ENCODE peak calls at places on chromosome 6, in ten cellular contexts. One of them, this sample, is unnamed. For H3K4me1, the result is how much of the 10 kb centered on the place peaks cover.

GRCh38 chr6:142796571-142796970 is 148.4 kb downstream of the HIVEP2 start:
- DNase-seq in psoas muscle: no peak
- DNase-seq in uterus: no peak
- DNase-seq in left ventricle myocardium inferior: no peak
- DNase-seq in neural progenitor cell: no peak
- DNase-seq in adrenal gland: no peak
- DNase-seq in heart left ventricle: no peak
- DNase-seq in transverse colon: no peak
- DNase-seq in fibroblast of lung: peak
- DNase-seq in cardiac muscle cell: peak
- DNase-seq in this sample: no peak

GRCh38 chr6:66735106-66735890 is 1028.3 kb upstream of the EYS start:
- DNase-seq in psoas muscle: no peak
- DNase-seq in left ventricle myocardium inferior: no peak
- DNase-seq in cardiac muscle cell: peak
- DNase-seq in transverse colon: no peak
- DNase-seq in adrenal gland: no peak
- DNase-seq in uterus: no peak
- DNase-seq in fibroblast of lung: peak
- DNase-seq in heart left ventricle: no peak
- DNase-seq in neural progenitor cell: no peak
- DNase-seq in this sample: no peak

GRCh38 chr6:11722805-11723631 is 55.6 kb downstream of the ADTRP start:
- DNase-seq in fibroblast of lung: no peak
- DNase-seq in uterus: no peak
- DNase-seq in heart left ventricle: no peak
- DNase-seq in left ventricle myocardium inferior: no peak
- DNase-seq in cardiac muscle cell: no peak
- DNase-seq in transverse colon: no peak
- DNase-seq in adrenal gland: no peak
- DNase-seq in psoas muscle: no peak
- DNase-seq in neural progenitor cell: no peak
- DNase-seq in this sample: no peak

GRCh38 chr6:72522735-72523141 is 99.1 kb upstream of the KCNQ5 start:
- DNase-seq in left ventricle myocardium inferior: no peak
- DNase-seq in cardiac muscle cell: no peak
- DNase-seq in transverse colon: no peak
- DNase-seq in neural progenitor cell: peak
- DNase-seq in fibroblast of lung: no peak
- DNase-seq in heart left ventricle: no peak
- DNase-seq in psoas muscle: no peak
- DNase-seq in adrenal gland: no peak
- DNase-seq in uterus: no peak
- DNase-seq in this sample: no peak

GRCh38 chr6:45655630-45656422 is 278.1 kb upstream of the SUPT3H start:
- DNase-seq in left ventricle myocardium inferior: no peak
- DNase-seq in psoas muscle: no peak
- DNase-seq in fibroblast of lung: peak
- DNase-seq in uterus: no peak
- DNase-seq in heart left ventricle: no peak
- DNase-seq in adrenal gland: no peak
- DNase-seq in cardiac muscle cell: peak
- DNase-seq in transverse colon: no peak
- DNase-seq in neural progenitor cell: no peak
- DNase-seq in this sample: no peak

GRCh38 chr6:25402125-25402524 is 123.0 kb downstream of the CARMIL1 start:
- DNase-seq in psoas muscle: no peak
- DNase-seq in heart left ventricle: no peak
- DNase-seq in cardiac muscle cell: no peak
- DNase-seq in adrenal gland: no peak
- DNase-seq in fibroblast of lung: no peak
- DNase-seq in left ventricle myocardium inferior: no peak
- DNase-seq in neural progenitor cell: no peak
- DNase-seq in transverse colon: no peak
- DNase-seq in uterus: no peak
- DNase-seq in this sample: no peak

GRCh38 chr6:165321555-165322145 is 12.2 kb upstream of the C6orf118 start:
- DNase-seq in left ventricle myocardium inferior: no peak
- DNase-seq in psoas muscle: no peak
- DNase-seq in uterus: no peak
- DNase-seq in transverse colon: no peak
- DNase-seq in cardiac muscle cell: no peak
- DNase-seq in adrenal gland: no peak
- DNase-seq in neural progenitor cell: no peak
- DNase-seq in fibroblast of lung: no peak
- DNase-seq in heart left ventricle: no peak
- DNase-seq in this sample: no peak

GRCh38 chr6:121711472-121711871 is 276.0 kb downstream of the GJA1 start:
- DNase-seq in psoas muscle: no peak
- DNase-seq in adrenal gland: no peak
- DNase-seq in uterus: peak
- DNase-seq in transverse colon: no peak
- DNase-seq in left ventricle myocardium inferior: no peak
- DNase-seq in fibroblast of lung: no peak
- DNase-seq in cardiac muscle cell: no peak
- DNase-seq in neural progenitor cell: peak
- DNase-seq in heart left ventricle: peak
- DNase-seq in this sample: no peak

GRCh38 chr6:166834049-166834448 is 122.3 kb downstream of the RNASET2 start:
- DNase-seq in uterus: no peak
- DNase-seq in fibroblast of lung: no peak
- DNase-seq in transverse colon: no peak
- DNase-seq in adrenal gland: no peak
- DNase-seq in heart left ventricle: no peak
- DNase-seq in neural progenitor cell: no peak
- DNase-seq in psoas muscle: no peak
- DNase-seq in left ventricle myocardium inferior: no peak
- DNase-seq in cardiac muscle cell: no peak
- DNase-seq in this sample: no peak

GRCh38 chr6:115783402-115784061 is 277.2 kb downstream of the FRK start:
- DNase-seq in transverse colon: no peak
- DNase-seq in psoas muscle: no peak
- DNase-seq in adrenal gland: peak
- DNase-seq in heart left ventricle: no peak
- DNase-seq in fibroblast of lung: peak
- DNase-seq in cardiac muscle cell: peak
- DNase-seq in left ventricle myocardium inferior: no peak
- DNase-seq in uterus: no peak
- DNase-seq in neural progenitor cell: no peak
- DNase-seq in this sample: no peak

GRCh38 chr6:40922281-40922680 is 116.7 kb downstream of the UNC5CL start:
- DNase-seq in psoas muscle: no peak
- DNase-seq in left ventricle myocardium inferior: no peak
- DNase-seq in cardiac muscle cell: no peak
- DNase-seq in uterus: no peak
- DNase-seq in heart left ventricle: no peak
- DNase-seq in adrenal gland: no peak
- DNase-seq in fibroblast of lung: peak
- DNase-seq in transverse colon: no peak
- DNase-seq in neural progenitor cell: no peak
- DNase-seq in this sample: no peak

GRCh38 chr6:14086701-14087100 is 30.9 kb upstream of the CD83 start:
- DNase-seq in cardiac muscle cell: no peak
- DNase-seq in heart left ventricle: no peak
- DNase-seq in psoas muscle: no peak
- DNase-seq in left ventricle myocardium inferior: no peak
- DNase-seq in transverse colon: no peak
- DNase-seq in uterus: no peak
- DNase-seq in neural progenitor cell: no peak
- DNase-seq in adrenal gland: no peak
- DNase-seq in fibroblast of lung: no peak
- DNase-seq in this sample: no peak

GRCh38 chr6:13248953-13249432 is 79.3 kb downstream of the TBC1D7 start:
- DNase-seq in psoas muscle: no peak
- DNase-seq in left ventricle myocardium inferior: no peak
- DNase-seq in cardiac muscle cell: no peak
- DNase-seq in neural progenitor cell: no peak
- DNase-seq in uterus: no peak
- DNase-seq in transverse colon: no peak
- DNase-seq in heart left ventricle: no peak
- DNase-seq in fibroblast of lung: no peak
- DNase-seq in adrenal gland: no peak
- DNase-seq in this sample: no peak

GRCh38 chr6:128725271-128726233 is 157.4 kb upstream of the LAMA2 start:
- DNase-seq in cardiac muscle cell: peak
- DNase-seq in psoas muscle: no peak
- DNase-seq in left ventricle myocardium inferior: no peak
- DNase-seq in fibroblast of lung: peak
- DNase-seq in neural progenitor cell: peak
- DNase-seq in heart left ventricle: no peak
- DNase-seq in adrenal gland: no peak
- DNase-seq in transverse colon: peak
- DNase-seq in uterus: peak
- DNase-seq in this sample: no peak

GRCh38 chr6:51613558-51613957 is 473.9 kb downstream of the PKHD1 start:
- DNase-seq in adrenal gland: no peak
- DNase-seq in uterus: no peak
- DNase-seq in neural progenitor cell: no peak
- DNase-seq in transverse colon: no peak
- DNase-seq in fibroblast of lung: no peak
- DNase-seq in heart left ventricle: no peak
- DNase-seq in left ventricle myocardium inferior: no peak
- DNase-seq in psoas muscle: no peak
- DNase-seq in cardiac muscle cell: no peak
- DNase-seq in this sample: no peak

GRCh38 chr6:74289881-74290280 is 593.9 kb downstream of the CD109 start:
- DNase-seq in psoas muscle: no peak
- DNase-seq in transverse colon: no peak
- DNase-seq in adrenal gland: no peak
- DNase-seq in cardiac muscle cell: no peak
- DNase-seq in neural progenitor cell: no peak
- DNase-seq in left ventricle myocardium inferior: no peak
- DNase-seq in uterus: no peak
- DNase-seq in heart left ventricle: no peak
- DNase-seq in fibroblast of lung: peak
- DNase-seq in this sample: no peak

GRCh38 chr6:29864037-29864795 is 36.6 kb downstream of the HLA-G start:
- DNase-seq in heart left ventricle: no peak
- DNase-seq in neural progenitor cell: no peak
- DNase-seq in fibroblast of lung: peak
- DNase-seq in cardiac muscle cell: no peak
- DNase-seq in transverse colon: no peak
- DNase-seq in uterus: no peak
- DNase-seq in psoas muscle: no peak
- DNase-seq in adrenal gland: no peak
- DNase-seq in left ventricle myocardium inferior: no peak
- DNase-seq in this sample: no peak

GRCh38 chr6:68834561-68834960 is 199.5 kb downstream of the ADGRB3 start:
- DNase-seq in neural progenitor cell: no peak
- DNase-seq in transverse colon: no peak
- DNase-seq in adrenal gland: no peak
- DNase-seq in cardiac muscle cell: no peak
- DNase-seq in left ventricle myocardium inferior: no peak
- DNase-seq in heart left ventricle: no peak
- DNase-seq in uterus: no peak
- DNase-seq in psoas muscle: no peak
- DNase-seq in fibroblast of lung: peak
- DNase-seq in this sample: no peak
- TF ChIP-seq CTCF in neural progenitor cell: no peak
- TF ChIP-seq CTCF in transverse colon: no peak
- TF ChIP-seq CTCF in adrenal gland: no peak
- TF ChIP-seq CTCF in cardiac muscle cell: no peak
- TF ChIP-seq CTCF in left ventricle myocardium inferior: no peak
- TF ChIP-seq CTCF in heart left ventricle: no peak
- TF ChIP-seq CTCF in uterus: no peak
- TF ChIP-seq CTCF in psoas muscle: no peak
- TF ChIP-seq CTCF in fibroblast of lung: no peak
- TF ChIP-seq CTCF in this sample: no peak

GRCh38 chr6:140380371-140381218 is 1006.1 kb upstream of the CITED2 start:
- DNase-seq in uterus: no peak
- DNase-seq in psoas muscle: no peak
- DNase-seq in transverse colon: no peak
- DNase-seq in neural progenitor cell: no peak
- DNase-seq in heart left ventricle: no peak
- DNase-seq in fibroblast of lung: peak
- DNase-seq in left ventricle myocardium inferior: no peak
- DNase-seq in cardiac muscle cell: no peak
- DNase-seq in adrenal gland: no peak
- DNase-seq in this sample: no peak
- H3K4me3 ChIP-seq in uterus: no peak
- H3K4me3 ChIP-seq in psoas muscle: no peak
- H3K4me3 ChIP-seq in transverse colon: no peak
- H3K4me3 ChIP-seq in neural progenitor cell: no peak
- H3K4me3 ChIP-seq in heart left ventricle: no peak
- H3K4me3 ChIP-seq in fibroblast of lung: no peak
- H3K4me3 ChIP-seq in left ventricle myocardium inferior: no peak
- H3K4me3 ChIP-seq in cardiac muscle cell: no peak
- H3K4me3 ChIP-seq in adrenal gland: no peak
- H3K4me3 ChIP-seq in this sample: no peak

GRCh38 chr6:32108094-32108627 is 977 bp downstream of the TNXB start:
- DNase-seq in fibroblast of lung: peak
- DNase-seq in psoas muscle: peak
- DNase-seq in heart left ventricle: peak
- DNase-seq in uterus: peak
- DNase-seq in transverse colon: peak
- DNase-seq in left ventricle myocardium inferior: peak
- DNase-seq in adrenal gland: no peak
- DNase-seq in cardiac muscle cell: peak
- DNase-seq in neural progenitor cell: peak
- DNase-seq in this sample: peak

GRCh38 chr6:32105433-32105832 is 3.7 kb downstream of the TNXB start:
- DNase-seq in cardiac muscle cell: no peak
- DNase-seq in adrenal gland: no peak
- DNase-seq in transverse colon: no peak
- DNase-seq in heart left ventricle: no peak
- DNase-seq in psoas muscle: no peak
- DNase-seq in fibroblast of lung: no peak
- DNase-seq in left ventricle myocardium inferior: no peak
- DNase-seq in neural progenitor cell: no peak
- DNase-seq in uterus: no peak
- DNase-seq in this sample: no peak

GRCh38 chr6:32109114-32109764 is at the start of gene TNXB:
- DNase-seq in cardiac muscle cell: no peak
- DNase-seq in heart left ventricle: peak
- DNase-seq in transverse colon: peak
- DNase-seq in psoas muscle: peak
- DNase-seq in left ventricle myocardium inferior: peak
- DNase-seq in neural progenitor cell: no peak
- DNase-seq in uterus: peak
- DNase-seq in adrenal gland: no peak
- DNase-seq in fibroblast of lung: no peak
- DNase-seq in this sample: peak

GRCh38 chr6:32108727-32109113 is 418 bp downstream of the TNXB start:
- DNase-seq in fibroblast of lung: no peak
- DNase-seq in cardiac muscle cell: no peak
- DNase-seq in neural progenitor cell: no peak
- DNase-seq in adrenal gland: no peak
- DNase-seq in left ventricle myocardium inferior: no peak
- DNase-seq in heart left ventricle: no peak
- DNase-seq in transverse colon: no peak
- DNase-seq in psoas muscle: no peak
- DNase-seq in uterus: no peak
- DNase-seq in this sample: no peak

GRCh38 chr6:32107447-32107846 is 1.7 kb downstream of the TNXB start:
- DNase-seq in uterus: no peak
- DNase-seq in adrenal gland: no peak
- DNase-seq in heart left ventricle: no peak
- DNase-seq in left ventricle myocardium inferior: no peak
- DNase-seq in neural progenitor cell: no peak
- DNase-seq in psoas muscle: no peak
- DNase-seq in fibroblast of lung: peak
- DNase-seq in transverse colon: no peak
- DNase-seq in cardiac muscle cell: peak
- DNase-seq in this sample: no peak
- H3K4me1 ChIP-seq in uterus: under half
- H3K4me1 ChIP-seq in adrenal gland: under half
- H3K4me1 ChIP-seq in heart left ventricle: under half
- H3K4me1 ChIP-seq in left ventricle myocardium inferior: half or more
- H3K4me1 ChIP-seq in neural progenitor cell: under half
- H3K4me1 ChIP-seq in psoas muscle: under half
- H3K4me1 ChIP-seq in fibroblast of lung: under half
- H3K4me1 ChIP-seq in transverse colon: under half
- H3K4me1 ChIP-seq in cardiac muscle cell: under half
- H3K4me1 ChIP-seq in this sample: under half

GRCh38 chr6:39362487-39362865 is 40.0 kb upstream of the KCNK16 start:
- DNase-seq in heart left ventricle: no peak
- DNase-seq in neural progenitor cell: peak
- DNase-seq in left ventricle myocardium inferior: no peak
- DNase-seq in adrenal gland: peak
- DNase-seq in cardiac muscle cell: no peak
- DNase-seq in fibroblast of lung: peak
- DNase-seq in uterus: no peak
- DNase-seq in psoas muscle: no peak
- DNase-seq in transverse colon: no peak
- DNase-seq in this sample: no peak
- TF ChIP-seq CTCF in heart left ventricle: no peak
- TF ChIP-seq CTCF in neural progenitor cell: peak
- TF ChIP-seq CTCF in left ventricle myocardium inferior: no peak
- TF ChIP-seq CTCF in adrenal gland: no peak
- TF ChIP-seq CTCF in cardiac muscle cell: no peak
- TF ChIP-seq CTCF in fibroblast of lung: no peak
- TF ChIP-seq CTCF in uterus: no peak
- TF ChIP-seq CTCF in psoas muscle: no peak
- TF ChIP-seq CTCF in transverse colon: no peak
- TF ChIP-seq CTCF in this sample: no peak